ENCODE peak calls at places on chromosomes 5 and 9, in four cellular contexts. H is heart left ventricle, W is H1, C is neuronal stem cell. O is an unnamed sample.

GRCh38 chr9:81574399-81574798 is 114.9 kb downstream of the TLE1 start:
- DNase-seq in C (no peak), H (no peak), W (no peak), O (no peak)

GRCh38 chr9:22102347-22103053 is 93.4 kb upstream of the CDKN2B start:
- DNase-seq in C (no peak), W (no peak), H (no peak), O (no peak)

GRCh38 chr5:153781325-153781724 is 257.4 kb downstream of the FAM114A2 start:
- DNase-seq in H (no peak), W (no peak), C (no peak), O (no peak)

GRCh38 chr5:21071421-21071820 is 1083.4 kb upstream of the CDH18 start:
- DNase-seq in W (no peak), C (no peak), H (no peak), O (no peak)

GRCh38 chr9:96079816-96080215 is 204.3 kb downstream of the ERCC6L2 start:
- DNase-seq in W (no peak), H (no peak), C (no peak), O (no peak)

GRCh38 chr5:100518377-100518776 is 16.8 kb upstream of the FAM174A start:
- DNase-seq in C (no peak), H (no peak), W (no peak), O (no peak)

GRCh38 chr5:33241826-33242225 is 198.9 kb upstream of the TARS1 start:
- DNase-seq in C (no peak), H (no peak), W (no peak), O (no peak)

GRCh38 chr9:113808391-113809191 is 67.5 kb upstream of the ZNF618 start:
- DNase-seq in C (no peak), H (no peak), W (no peak), O (no peak)

GRCh38 chr9:86965627-86966395 is 18.5 kb upstream of the GAS1 start:
- DNase-seq in H (no peak), C (no peak), W (no peak), O (no peak)

GRCh38 chr9:105993051-105993854 is 298.9 kb downstream of the TMEM38B start:
- DNase-seq in W (no peak), H (no peak), C (no peak), O (no peak)

GRCh38 chr9:89865981-89866380 is 261.2 kb downstream of the GADD45G start:
- DNase-seq in W (no peak), C (no peak), H (no peak), O (no peak)

GRCh38 chr5:170380361-170380951 is 8.7 kb downstream of the KCNMB1 start:
- DNase-seq in C (no peak), H (no peak), W (no peak), O (no peak)

GRCh38 chr5:158599132-158599531 is 500.6 kb downstream of the EBF1 start:
- DNase-seq in H (peak; percentile 37), W (no peak), C (no peak), O (no peak)
- H3K9me3 ChIP-seq in H (no peaks in the 10 kb centered on the region), W (no peaks in the 10 kb centered on the region), C (peaks cover 2% of the 10 kb centered on the region), O (no peaks in the 10 kb centered on the region)

DNA sequence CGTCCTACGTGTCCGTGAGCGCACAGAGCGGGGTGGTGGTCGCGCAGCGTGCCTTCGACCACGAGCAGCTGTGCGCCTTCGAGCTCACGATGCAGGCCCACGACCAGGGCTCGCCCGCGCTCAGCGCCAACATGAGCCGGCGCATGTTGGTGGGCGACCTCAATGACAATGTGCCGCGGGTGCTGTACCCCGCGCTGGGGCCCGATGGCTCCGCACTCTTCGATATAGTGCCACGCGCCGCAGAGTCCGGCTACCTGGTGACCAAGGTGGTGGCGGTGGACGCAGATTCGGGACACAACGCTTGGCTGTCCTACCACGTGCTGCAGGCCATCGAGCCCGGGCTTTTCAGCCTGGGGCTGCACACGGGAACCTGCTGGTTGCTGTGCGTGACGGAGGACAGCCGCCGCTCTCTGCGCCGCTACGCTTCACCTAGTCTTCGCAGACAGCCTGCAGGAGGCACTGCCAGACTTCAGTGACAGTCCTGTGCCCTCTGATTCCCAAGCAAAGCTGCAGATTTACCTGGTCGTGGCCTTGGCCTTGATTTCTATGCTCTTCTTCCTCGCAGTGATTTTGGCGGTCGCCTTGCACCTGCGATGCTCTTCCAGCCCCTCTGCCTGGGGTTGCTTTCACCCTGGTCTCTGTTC is 2.4 kb upstream of the PCDHGA12 start:
- DNase-seq in H (no peak), W (no peak), C (no peak), O (no peak)
- H3K9me3 ChIP-seq in H (peaks cover 95% of the 10 kb centered on the region), W (peaks cover 42% of the 10 kb centered on the region), C (peaks cover 55% of the 10 kb centered on the region), O (peaks cover 8% of the 10 kb centered on the region)

GRCh38 chr5:130011986-130012385 is 107.7 kb downstream of the CHSY3 start:
- DNase-seq in W (no peak), C (no peak), H (no peak), O (no peak)
- H3K9me3 ChIP-seq in W (no peaks in the 10 kb centered on the region), C (peaks cover 3% of the 10 kb centered on the region), H (peaks cover 9% of the 10 kb centered on the region), O (no peaks in the 10 kb centered on the region)

GRCh38 chr9:35140097-35140496 is 21.7 kb upstream of the UNC13B start:
- DNase-seq in C (no peak), H (no peak), W (no peak), O (no peak)
- H3K9me3 ChIP-seq in C (peaks cover 20% of the 10 kb centered on the region), H (peaks cover 22% of the 10 kb centered on the region), W (peaks cover 35% of the 10 kb centered on the region), O (peaks cover 4% of the 10 kb centered on the region)

GRCh38 chr9:5843450-5844249 is 10.7 kb upstream of the ERMP1 start:
- DNase-seq in H (no peak), C (no peak), W (no peak), O (no peak)

GRCh38 chr9:5835808-5836207 is 2.9 kb upstream of the ERMP1 start:
- DNase-seq in W (no peak), H (no peak), C (no peak), O (no peak)

GRCh38 chr9:5839572-5839902 is 6.6 kb upstream of the ERMP1 start:
- DNase-seq in C (no peak), H (no peak), W (no peak), O (no peak)

GRCh38 chr9:5842926-5843325 is 10.0 kb upstream of the ERMP1 start:
- DNase-seq in H (no peak), W (no peak), C (no peak), O (no peak)

GRCh38 chr9:5838884-5839571 is 6.1 kb upstream of the ERMP1 start:
- DNase-seq in W (no peak), C (no peak), H (no peak), O (no peak)
- H3K9me3 ChIP-seq in W (peaks cover 3% of the 10 kb centered on the region), C (no peaks in the 10 kb centered on the region), H (no peaks in the 10 kb centered on the region), O (no peaks in the 10 kb centered on the region)

DNA sequence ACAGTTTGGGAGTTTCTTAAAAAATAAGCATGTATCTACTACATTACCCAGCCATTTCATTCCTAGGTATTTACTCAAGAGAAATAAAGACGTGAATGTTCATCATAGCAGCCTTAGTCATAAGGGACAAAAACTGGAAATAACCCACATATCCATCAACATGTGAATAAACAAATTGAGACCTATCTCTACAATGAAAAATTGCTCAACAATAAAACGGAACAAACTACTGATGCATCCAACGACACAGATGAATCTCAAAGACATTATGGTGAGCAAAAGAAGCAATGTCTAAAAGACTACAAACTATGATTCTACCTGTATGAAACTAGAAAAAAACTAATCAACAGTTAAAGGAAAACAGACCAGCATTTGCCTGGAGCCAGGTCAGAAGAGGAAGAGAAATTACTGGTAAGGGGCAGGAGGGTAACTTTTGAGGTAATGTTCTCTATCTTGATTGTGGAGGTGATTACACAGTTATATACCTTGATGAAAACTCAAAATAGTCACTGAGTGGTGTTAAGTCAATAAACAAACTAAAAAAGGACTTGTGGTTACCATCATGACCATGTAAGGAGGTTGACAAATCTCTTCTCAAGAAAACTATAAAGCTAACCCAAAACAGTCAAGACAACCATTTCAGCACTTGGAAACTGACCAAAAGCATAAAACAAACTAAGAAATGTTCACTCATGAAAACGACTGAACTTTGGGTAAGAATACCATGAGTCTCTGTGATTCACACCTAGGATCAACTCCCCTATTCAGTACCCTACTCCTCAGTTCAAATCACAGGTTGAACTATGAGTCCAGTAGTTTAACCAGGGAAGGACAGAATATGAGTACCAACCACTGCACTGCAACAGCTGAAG is 10.4 kb downstream of the UIMC1 start:
- DNase-seq in H (no peak), C (no peak), W (no peak), O (no peak)
- H3K9me3 ChIP-seq in H (peaks cover 16% of the 10 kb centered on the region), C (peaks cover 6% of the 10 kb centered on the region), W (peaks cover 10% of the 10 kb centered on the region), O (peaks cover 5% of the 10 kb centered on the region)

GRCh38 chr5:179387151-179388110 is 42.2 kb upstream of the ADAMTS2 start:
- DNase-seq in C (no peak), W (no peak), H (no peak), O (no peak)

DNA sequence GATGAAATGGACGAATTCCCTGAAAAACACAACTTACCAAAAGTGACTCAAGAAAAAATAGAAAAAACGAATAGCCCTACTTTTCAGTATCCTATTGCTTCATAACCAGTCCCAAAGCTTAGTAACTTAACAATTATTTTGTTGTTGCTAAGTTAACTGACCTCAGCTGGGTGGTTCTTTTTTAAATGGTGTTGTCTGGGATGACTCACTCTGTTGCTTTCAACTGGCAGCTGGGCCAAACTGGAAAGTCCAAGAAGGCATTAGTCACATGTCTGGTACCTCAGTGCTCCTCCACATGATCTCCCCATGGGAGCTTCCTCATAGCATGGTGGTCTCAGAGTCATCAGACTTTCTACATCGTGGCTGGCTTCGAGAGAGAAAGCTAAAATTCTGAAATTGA is 47.8 kb upstream of the ADAMTS2 start:
- DNase-seq in C (no peak), W (no peak), H (no peak), O (no peak)
- H3K9me3 ChIP-seq in C (peaks cover 8% of the 10 kb centered on the region), W (peaks cover 31% of the 10 kb centered on the region), H (peaks cover 40% of the 10 kb centered on the region), O (peaks cover 6% of the 10 kb centered on the region)

GRCh38 chr5:110073534-110073933 is 383.8 kb downstream of the MAN2A1 start:
- DNase-seq in W (no peak), H (no peak), C (no peak), O (no peak)
- H3K9me3 ChIP-seq in W (peaks cover 4% of the 10 kb centered on the region), H (peaks cover 22% of the 10 kb centered on the region), C (peaks cover 9% of the 10 kb centered on the region), O (peaks cover 2% of the 10 kb centered on the region)

DNA sequence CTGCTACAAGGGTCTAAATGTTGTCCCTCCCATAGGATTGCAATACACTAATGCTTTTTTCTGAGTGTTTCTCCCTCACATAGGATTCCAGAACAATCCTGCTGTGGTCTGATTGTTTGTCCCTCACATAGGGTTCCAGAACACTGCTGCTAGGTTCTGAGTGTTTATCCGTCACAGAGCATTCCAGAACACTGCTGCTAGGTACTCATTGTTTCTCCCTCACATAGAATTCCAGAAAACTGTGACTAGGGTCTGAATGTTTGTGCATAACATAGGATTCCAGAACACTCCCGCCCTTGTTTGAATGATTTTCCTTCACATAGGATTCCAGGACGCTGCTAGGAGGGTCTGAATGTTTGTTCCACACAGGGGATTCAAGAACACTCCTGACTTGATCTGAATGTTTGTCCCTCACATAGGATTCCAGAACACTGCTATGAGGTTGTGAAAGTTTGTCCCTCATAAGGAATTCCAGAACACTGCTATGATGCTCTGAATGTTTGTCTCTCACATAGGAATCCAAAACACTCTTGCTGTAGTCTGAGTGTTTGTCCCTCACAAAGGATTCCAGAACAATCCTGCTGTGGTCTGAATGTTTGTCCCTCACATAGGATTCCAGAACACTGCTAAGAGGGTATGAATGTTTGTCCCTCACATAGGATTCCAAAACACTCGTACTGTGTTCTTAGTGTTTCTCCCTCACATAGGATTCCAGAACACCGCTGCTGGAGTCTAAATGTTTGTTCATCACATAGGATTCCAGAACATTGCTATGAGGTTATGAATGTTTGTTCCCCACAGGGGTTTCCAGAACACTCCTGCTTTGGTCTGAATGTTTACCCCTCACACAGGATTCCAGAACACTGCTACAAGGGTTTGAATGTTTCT is 213.5 kb downstream of the FOXD4L6 start:
- DNase-seq in H (no peak), C (no peak), W (no peak), O (no peak)
- H3K9me3 ChIP-seq in H (peaks cover 93% of the 10 kb centered on the region), C (peaks cover 36% of the 10 kb centered on the region), W (peaks cover 66% of the 10 kb centered on the region), O (peaks cover 54% of the 10 kb centered on the region)

GRCh38 chr5:2255915-2256645 is 373.4 kb upstream of the IRX4 start:
- DNase-seq in W (no peak), C (no peak), H (no peak), O (no peak)
- H3K9me3 ChIP-seq in W (no peaks in the 10 kb centered on the region), C (no peaks in the 10 kb centered on the region), H (no peaks in the 10 kb centered on the region), O (no peaks in the 10 kb centered on the region)

O was measured in T-helper 17 cell.